ENCODE peak calls at places on chromosomes 13 and 19, in nine cellular contexts. One of them, this sample, is unnamed.

GRCh38 chr19:34788074-34788473 is 15.1 kb upstream of the ZNF599 start:
- DNase-seq in endothelial cell of umbilical vein: no peak
- DNase-seq in A549: no peak
- DNase-seq in tibial nerve: no peak
- DNase-seq in heart left ventricle: no peak
- DNase-seq in right lobe of liver: no peak
- DNase-seq in IMR-90: no peak
- DNase-seq in spleen: no peak
- DNase-seq in esophagus muscularis mucosa: no peak
- DNase-seq in this sample: no peak

GRCh38 chr19:9935409-9936062 is 779 bp downstream of the OLFM2 start:
- DNase-seq in spleen: no peak
- DNase-seq in esophagus muscularis mucosa: no peak
- DNase-seq in IMR-90: no peak
- DNase-seq in heart left ventricle: no peak
- DNase-seq in right lobe of liver: no peak
- DNase-seq in A549: no peak
- DNase-seq in endothelial cell of umbilical vein: no peak
- DNase-seq in tibial nerve: no peak
- DNase-seq in this sample: no peak

GRCh38 chr19:56170261-56170660 is 5.5 kb upstream of the GALP start:
- DNase-seq in IMR-90: peak; percentile 43
- DNase-seq in heart left ventricle: no peak
- DNase-seq in right lobe of liver: no peak
- DNase-seq in esophagus muscularis mucosa: no peak
- DNase-seq in A549: peak; percentile 73
- DNase-seq in endothelial cell of umbilical vein: no peak
- DNase-seq in tibial nerve: no peak
- DNase-seq in spleen: no peak
- DNase-seq in this sample: no peak

GRCh38 chr19:44748426-44749254 is at the start of gene BCL3:
- DNase-seq in right lobe of liver: peak; percentile 88
- DNase-seq in endothelial cell of umbilical vein: peak; percentile 40
- DNase-seq in IMR-90: no peak
- DNase-seq in esophagus muscularis mucosa: no peak
- DNase-seq in A549: peak; percentile 89
- DNase-seq in spleen: peak; percentile 96
- DNase-seq in heart left ventricle: peak; percentile 92
- DNase-seq in tibial nerve: no peak
- DNase-seq in this sample: peak; percentile 80

GRCh38 chr13:42883142-42883541 is 101.8 kb downstream of the FAM216B start:
- DNase-seq in spleen: no peak
- DNase-seq in heart left ventricle: no peak
- DNase-seq in right lobe of liver: no peak
- DNase-seq in tibial nerve: no peak
- DNase-seq in IMR-90: no peak
- DNase-seq in esophagus muscularis mucosa: no peak
- DNase-seq in A549: no peak
- DNase-seq in endothelial cell of umbilical vein: peak; percentile 51
- DNase-seq in this sample: no peak

GRCh38 chr19:51691122-51692064 is 1.7 kb upstream of the SPACA6 start:
- DNase-seq in A549: peak; percentile 81
- DNase-seq in spleen: no peak
- DNase-seq in tibial nerve: no peak
- DNase-seq in esophagus muscularis mucosa: peak; percentile 60
- DNase-seq in IMR-90: peak; percentile 65
- DNase-seq in right lobe of liver: no peak
- DNase-seq in endothelial cell of umbilical vein: no peak
- DNase-seq in heart left ventricle: no peak
- DNase-seq in this sample: no peak

GRCh38 chr13:32783067-32783466 is 196.8 kb downstream of the PDS5B start:
- DNase-seq in A549: no peak
- DNase-seq in esophagus muscularis mucosa: no peak
- DNase-seq in IMR-90: peak; percentile 67
- DNase-seq in tibial nerve: no peak
- DNase-seq in right lobe of liver: no peak
- DNase-seq in endothelial cell of umbilical vein: no peak
- DNase-seq in spleen: no peak
- DNase-seq in heart left ventricle: no peak
- DNase-seq in this sample: no peak

GRCh38 chr19:19752760-19753403 is 20.0 kb upstream of the ZNF14 start:
- DNase-seq in spleen: no peak
- DNase-seq in heart left ventricle: no peak
- DNase-seq in esophagus muscularis mucosa: no peak
- DNase-seq in endothelial cell of umbilical vein: no peak
- DNase-seq in IMR-90: no peak
- DNase-seq in tibial nerve: no peak
- DNase-seq in A549: no peak
- DNase-seq in right lobe of liver: no peak
- DNase-seq in this sample: no peak

GRCh38 chr19:3556978-3557460 is 367 bp downstream of the MFSD12 start:
- DNase-seq in IMR-90: peak; percentile 35
- DNase-seq in right lobe of liver: peak; percentile 51
- DNase-seq in A549: no peak
- DNase-seq in heart left ventricle: no peak
- DNase-seq in tibial nerve: no peak
- DNase-seq in endothelial cell of umbilical vein: peak; percentile 40
- DNase-seq in esophagus muscularis mucosa: no peak
- DNase-seq in spleen: peak; percentile 89
- DNase-seq in this sample: peak; percentile 48

GRCh38 chr13:90800082-90800746 is 547.3 kb upstream of the MIR17HG start:
- DNase-seq in spleen: peak; percentile 79
- DNase-seq in A549: no peak
- DNase-seq in tibial nerve: peak; percentile 49
- DNase-seq in endothelial cell of umbilical vein: no peak
- DNase-seq in heart left ventricle: peak; percentile 81
- DNase-seq in esophagus muscularis mucosa: no peak
- DNase-seq in IMR-90: no peak
- DNase-seq in right lobe of liver: peak; percentile 53
- DNase-seq in this sample: no peak

GRCh38 chr19:1295169-1296012 is 9.7 kb downstream of the EFNA2 start:
- DNase-seq in spleen: no peak
- DNase-seq in A549: no peak
- DNase-seq in right lobe of liver: no peak
- DNase-seq in tibial nerve: no peak
- DNase-seq in esophagus muscularis mucosa: no peak
- DNase-seq in IMR-90: no peak
- DNase-seq in endothelial cell of umbilical vein: no peak
- DNase-seq in heart left ventricle: no peak
- DNase-seq in this sample: no peak

GRCh38 chr13:72651196-72651595 is 76.2 kb downstream of the MZT1 start:
- DNase-seq in spleen: no peak
- DNase-seq in A549: no peak
- DNase-seq in heart left ventricle: no peak
- DNase-seq in esophagus muscularis mucosa: no peak
- DNase-seq in IMR-90: no peak
- DNase-seq in right lobe of liver: no peak
- DNase-seq in endothelial cell of umbilical vein: no peak
- DNase-seq in tibial nerve: no peak
- DNase-seq in this sample: no peak

GRCh38 chr13:113017506-113018215 is 48.6 kb downstream of the MCF2L start:
- DNase-seq in tibial nerve: no peak
- DNase-seq in A549: no peak
- DNase-seq in heart left ventricle: no peak
- DNase-seq in right lobe of liver: no peak
- DNase-seq in esophagus muscularis mucosa: no peak
- DNase-seq in endothelial cell of umbilical vein: no peak
- DNase-seq in IMR-90: no peak
- DNase-seq in spleen: no peak
- DNase-seq in this sample: no peak

DNA sequence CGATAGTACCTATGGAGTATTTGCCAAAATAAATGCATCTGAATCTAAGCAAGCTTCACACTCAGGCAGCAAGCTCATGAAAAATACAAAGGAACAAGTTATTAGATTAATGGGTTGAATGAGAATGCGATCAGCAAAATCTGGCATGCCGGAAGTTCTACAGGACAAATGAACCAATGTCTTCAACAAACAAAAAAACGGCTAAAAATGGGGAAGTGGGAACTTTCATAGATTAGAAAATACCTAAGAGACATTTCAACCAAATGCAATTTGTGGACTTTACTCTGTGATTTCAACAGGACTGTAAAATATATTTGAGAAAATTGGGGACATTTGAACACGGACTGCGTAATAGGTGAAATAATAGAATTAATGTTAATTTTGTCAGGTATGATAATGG is 22.4 kb upstream of the RNASEH2B start:
- DNase-seq in A549: no peak
- DNase-seq in endothelial cell of umbilical vein: no peak
- DNase-seq in tibial nerve: no peak
- DNase-seq in esophagus muscularis mucosa: no peak
- DNase-seq in IMR-90: no peak
- DNase-seq in right lobe of liver: no peak
- DNase-seq in spleen: no peak
- DNase-seq in heart left ventricle: no peak
- DNase-seq in this sample: no peak
- TF ChIP-seq POLR2A in A549: no peak
- TF ChIP-seq POLR2A in endothelial cell of umbilical vein: no peak
- TF ChIP-seq POLR2A in tibial nerve: no peak
- TF ChIP-seq POLR2A in esophagus muscularis mucosa: no peak
- TF ChIP-seq POLR2A in IMR-90: no peak
- TF ChIP-seq POLR2A in right lobe of liver: no peak
- TF ChIP-seq POLR2A in spleen: no peak
- TF ChIP-seq POLR2A in heart left ventricle: no peak
- TF ChIP-seq POLR2A in this sample: no peak

DNA sequence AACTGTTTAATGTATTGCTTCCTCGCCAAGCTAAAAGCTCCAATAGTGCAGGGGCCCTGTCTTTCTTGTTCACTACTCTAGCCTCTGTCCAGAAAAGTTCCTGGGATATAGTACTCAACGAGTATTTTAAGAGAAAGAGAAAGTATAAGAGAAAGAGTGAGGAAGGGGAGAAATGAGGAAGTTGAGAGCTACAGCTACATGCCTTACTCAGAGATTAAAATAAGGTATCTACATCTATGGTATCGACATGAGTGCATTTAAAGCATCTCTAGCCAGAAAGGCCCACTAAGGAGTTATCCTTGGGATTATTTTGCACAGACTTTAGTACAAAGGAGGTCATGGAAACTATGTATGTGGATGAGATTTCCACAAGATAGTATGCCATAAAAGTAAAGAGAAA is 28.5 kb downstream of the MYCBP2 start:
- DNase-seq in IMR-90: no peak
- DNase-seq in right lobe of liver: no peak
- DNase-seq in heart left ventricle: no peak
- DNase-seq in tibial nerve: no peak
- DNase-seq in endothelial cell of umbilical vein: no peak
- DNase-seq in spleen: no peak
- DNase-seq in esophagus muscularis mucosa: no peak
- DNase-seq in A549: no peak
- DNase-seq in this sample: no peak
- H3K4me3 ChIP-seq in IMR-90: no peak overlapping the region
- H3K4me3 ChIP-seq in right lobe of liver: no peak overlapping the region
- H3K4me3 ChIP-seq in heart left ventricle: no peak overlapping the region
- H3K4me3 ChIP-seq in tibial nerve: no peak overlapping the region
- H3K4me3 ChIP-seq in endothelial cell of umbilical vein: no peak overlapping the region
- H3K4me3 ChIP-seq in spleen: no peak overlapping the region
- H3K4me3 ChIP-seq in esophagus muscularis mucosa: no peak overlapping the region
- H3K4me3 ChIP-seq in A549: no peak overlapping the region
- H3K4me3 ChIP-seq in this sample: no peak overlapping the region

DNA sequence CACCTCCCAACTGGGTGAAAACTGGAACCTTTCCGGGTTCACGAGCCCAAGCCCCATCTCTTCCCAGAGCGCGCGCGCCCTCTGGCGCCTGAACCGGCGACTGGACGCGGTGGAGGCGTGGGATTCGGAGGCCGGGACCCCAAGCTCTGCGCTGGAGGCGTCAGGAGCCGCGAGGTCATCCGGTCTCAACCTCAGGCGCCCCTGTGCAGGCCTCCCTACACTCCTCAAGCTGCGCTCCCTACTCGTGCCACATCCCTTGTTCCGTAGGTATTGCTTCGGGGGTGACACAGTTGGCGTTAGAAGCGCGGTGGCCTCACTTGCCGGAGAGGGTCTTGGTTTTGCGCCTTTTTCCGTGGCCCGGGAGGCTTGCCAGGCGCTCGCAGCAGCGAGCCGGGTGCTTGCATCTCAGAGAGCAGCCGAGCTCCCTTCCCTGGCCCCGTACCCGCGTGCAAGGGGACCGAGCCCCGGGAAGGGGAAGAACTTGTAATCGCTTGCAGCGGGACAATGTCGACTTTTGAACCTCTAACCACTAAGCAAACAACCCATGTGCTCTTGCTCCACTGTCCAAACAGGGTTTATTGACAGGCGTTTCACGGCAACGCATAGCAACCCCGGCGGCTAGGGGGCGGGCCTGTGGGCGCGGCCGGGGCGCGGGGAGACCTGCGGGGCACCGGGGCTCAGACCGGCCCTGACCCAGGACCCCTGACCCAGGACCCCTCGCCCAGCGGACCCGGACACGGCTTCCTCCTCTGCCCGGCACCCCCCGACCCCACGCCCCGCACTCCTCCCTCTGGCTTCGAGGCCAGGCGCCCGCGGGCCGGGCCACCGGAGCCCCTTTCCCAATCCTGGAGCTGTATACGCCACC is 8.5 kb downstream of the CDX2 start:
- DNase-seq in right lobe of liver: peak; percentile 91
- DNase-seq in A549: peak; percentile 87
- DNase-seq in spleen: peak; percentile 76
- DNase-seq in esophagus muscularis mucosa: no peak
- DNase-seq in endothelial cell of umbilical vein: no peak
- DNase-seq in heart left ventricle: no peak
- DNase-seq in IMR-90: no peak
- DNase-seq in tibial nerve: no peak
- DNase-seq in this sample: peak; percentile 81
- TF ChIP-seq CTCF in right lobe of liver: peak; percentile 78
- TF ChIP-seq CTCF in A549: peak; percentile 59
- TF ChIP-seq CTCF in spleen: peak; percentile 34
- TF ChIP-seq CTCF in esophagus muscularis mucosa: no peak
- TF ChIP-seq CTCF in endothelial cell of umbilical vein: peak; percentile 54
- TF ChIP-seq CTCF in heart left ventricle: peak; percentile 44
- TF ChIP-seq CTCF in IMR-90: peak; percentile 25
- TF ChIP-seq CTCF in tibial nerve: peak; percentile 28
- TF ChIP-seq CTCF in this sample: no peak

DNA sequence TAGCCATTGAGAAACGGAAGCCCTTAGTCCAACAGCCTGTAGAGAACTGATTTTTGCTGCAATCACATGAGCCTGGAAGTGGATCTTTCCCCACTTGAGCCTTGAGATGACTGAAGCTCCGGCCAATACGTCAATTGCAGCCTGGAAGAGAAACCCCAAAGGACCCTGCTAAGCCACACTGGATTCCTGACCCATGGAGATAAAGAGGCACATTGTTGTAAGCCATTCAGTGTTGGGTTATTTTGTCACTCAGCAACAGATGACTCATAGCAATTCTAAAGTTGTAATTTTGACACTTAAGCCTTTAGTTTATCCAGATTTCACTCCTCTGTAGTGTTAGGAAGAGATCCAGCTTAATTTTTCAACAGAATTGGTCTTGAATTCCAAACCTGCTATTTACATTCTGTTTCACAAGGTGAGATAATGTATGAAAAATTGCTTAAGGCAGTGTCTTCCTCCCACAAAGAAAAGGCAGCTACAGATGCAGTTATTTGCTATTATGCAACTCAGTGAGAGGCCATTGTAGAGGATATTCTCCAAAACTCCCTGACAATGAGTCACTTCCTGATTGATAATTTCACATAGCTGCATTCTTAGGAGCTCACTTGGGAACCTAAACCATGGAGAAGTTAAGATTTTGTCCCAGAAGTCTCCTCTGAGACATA is 59.4 kb upstream of the TSHZ3 start:
- DNase-seq in IMR-90: peak; percentile 87
- DNase-seq in esophagus muscularis mucosa: no peak
- DNase-seq in heart left ventricle: no peak
- DNase-seq in tibial nerve: no peak
- DNase-seq in right lobe of liver: no peak
- DNase-seq in spleen: no peak
- DNase-seq in endothelial cell of umbilical vein: no peak
- DNase-seq in A549: peak; percentile 19
- DNase-seq in this sample: no peak
- TF ChIP-seq POLR2A in IMR-90: no peak
- TF ChIP-seq POLR2A in esophagus muscularis mucosa: no peak
- TF ChIP-seq POLR2A in heart left ventricle: no peak
- TF ChIP-seq POLR2A in tibial nerve: no peak
- TF ChIP-seq POLR2A in right lobe of liver: no peak
- TF ChIP-seq POLR2A in spleen: no peak
- TF ChIP-seq POLR2A in endothelial cell of umbilical vein: no peak
- TF ChIP-seq POLR2A in A549: no peak
- TF ChIP-seq POLR2A in this sample: no peak

This sample was measured in stomach.